ENCODE peak calls at places on chromosomes 1 and 21, in seven cellular contexts. T, F, E, I, J, Y and Q are unnamed samples. For H3K4me1, the result is how much of the 10 kb centered on the place peaks cover.

GRCh38 chr21:43975469-43976098 is 36.5 kb upstream of the TRAPPC10 start:
- DNase-seq in T (peak), F (peak), E (peak), I (peak), J (peak), Y (peak), Q (peak)

GRCh38 chr1:206816390-206817287 is 44.3 kb upstream of the IL10 start:
- DNase-seq in T (no peak), F (no peak), E (no peak), I (peak), J (no peak), Y (peak), Q (no peak)

GRCh38 chr1:157978547-157979403 is 14.7 kb upstream of the KIRREL1 start:
- DNase-seq in T (no peak), F (no peak), E (no peak), I (no peak), J (no peak), Y (no peak), Q (no peak)

GRCh38 chr1:220810963-220811362 is 24.2 kb downstream of the MTARC1 start:
- DNase-seq in T (no peak), F (no peak), E (no peak), I (no peak), J (no peak), Y (no peak), Q (no peak)

GRCh38 chr1:157849229-157849875 is 7.7 kb upstream of the CD5L start:
- DNase-seq in T (no peak), F (no peak), E (no peak), I (no peak), J (no peak), Y (no peak), Q (no peak)

GRCh38 chr1:197733324-197733723 is 42.0 kb downstream of the DENND1B start:
- DNase-seq in T (no peak), F (no peak), E (no peak), I (no peak), J (no peak), Y (no peak), Q (no peak)

GRCh38 chr1:101587749-101588148 is 350.9 kb downstream of the S1PR1 start:
- DNase-seq in T (no peak), F (no peak), E (peak), I (no peak), J (peak), Y (no peak), Q (no peak)

GRCh38 chr1:226637147-226637935 is 88.8 kb downstream of the STUM start:
- DNase-seq in T (no peak), F (no peak), E (peak), I (no peak), J (peak), Y (no peak), Q (no peak)

GRCh38 chr1:38564946-38565570 is 294.5 kb downstream of the RRAGC start:
- DNase-seq in T (no peak), F (no peak), E (peak), I (no peak), J (no peak), Y (no peak), Q (no peak)

GRCh38 chr1:237672748-237673147 is 218.0 kb downstream of the ZP4 start:
- DNase-seq in T (no peak), F (no peak), E (no peak), I (no peak), J (no peak), Y (no peak), Q (no peak)

GRCh38 chr1:156706647-156707008 is 1.2 kb upstream of the CRABP2 start:
- DNase-seq in T (peak), F (no peak), E (peak), I (no peak), J (peak), Y (no peak), Q (no peak)

GRCh38 chr1:231295938-231296337 is 41.7 kb downstream of the EXOC8 start:
- DNase-seq in T (no peak), F (no peak), E (peak), I (no peak), J (no peak), Y (no peak), Q (no peak)
- H3K4me1 ChIP-seq in T (under half), F (under half), E (under half), I (under half), J (under half), Y (under half), Q (under half)

GRCh38 chr1:172496678-172497077 is 36.3 kb upstream of the SUCO start:
- DNase-seq in T (no peak), F (no peak), E (no peak), I (no peak), J (no peak), Y (no peak), Q (no peak)

GRCh38 chr1:172500207-172500606 is 32.7 kb upstream of the SUCO start:
- DNase-seq in T (no peak), F (no peak), E (no peak), I (no peak), J (no peak), Y (no peak), Q (no peak)

GRCh38 chr1:172498858-172499257 is 34.1 kb upstream of the SUCO start:
- DNase-seq in T (no peak), F (no peak), E (no peak), I (no peak), J (no peak), Y (no peak), Q (no peak)

GRCh38 chr1:172497230-172497629 is 35.7 kb upstream of the SUCO start:
- DNase-seq in T (no peak), F (no peak), E (no peak), I (no peak), J (no peak), Y (no peak), Q (no peak)

GRCh38 chr1:172499636-172500141 is 33.3 kb upstream of the SUCO start:
- DNase-seq in T (no peak), F (no peak), E (no peak), I (no peak), J (no peak), Y (no peak), Q (peak)
- H3K27ac ChIP-seq in T (no peak), F (no peak), E (no peak), I (no peak), J (no peak), Y (no peak), Q (no peak)

GRCh38 chr1:87227651-87228050 is 101.0 kb upstream of the LMO4 start:
- DNase-seq in T (no peak), F (no peak), E (no peak), I (no peak), J (no peak), Y (no peak), Q (no peak)

GRCh38 chr1:87221008-87221407 is 107.7 kb upstream of the LMO4 start:
- DNase-seq in T (no peak), F (no peak), E (no peak), I (no peak), J (no peak), Y (no peak), Q (no peak)

GRCh38 chr1:87219626-87220025 is 109.1 kb upstream of the LMO4 start:
- DNase-seq in T (no peak), F (no peak), E (no peak), I (no peak), J (no peak), Y (no peak), Q (no peak)

GRCh38 chr1:87226341-87226760 is 102.3 kb upstream of the LMO4 start:
- DNase-seq in T (no peak), F (no peak), E (peak), I (no peak), J (peak), Y (no peak), Q (peak)

DNA sequence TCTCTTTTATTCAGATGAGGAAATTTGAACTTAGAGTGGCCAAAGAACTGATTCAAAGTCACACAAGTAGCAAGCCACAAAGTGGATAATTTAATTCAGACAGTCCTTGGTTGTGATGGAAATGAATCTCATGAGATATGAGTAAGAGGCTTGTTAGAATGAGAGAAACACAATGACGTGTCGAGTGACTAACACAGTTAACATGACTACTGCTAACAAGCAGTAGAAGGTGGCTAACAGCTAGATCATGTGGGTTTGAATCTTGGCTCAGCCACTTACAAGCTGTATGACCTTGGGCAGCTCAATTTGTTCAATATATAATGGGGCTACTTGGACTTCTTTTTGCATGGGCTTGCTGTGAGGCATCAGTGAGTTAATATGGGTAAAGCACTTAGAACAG is 104.5 kb upstream of the LMO4 start:
- DNase-seq in T (no peak), F (no peak), E (no peak), I (no peak), J (no peak), Y (no peak), Q (no peak)
- H3K4me1 ChIP-seq in T (under half), F (under half), E (under half), I (under half), J (under half), Y (under half), Q (under half)

GRCh38 chr1:33764149-33764548 is 99.7 kb upstream of the HMGB4 start:
- DNase-seq in T (no peak), F (no peak), E (no peak), I (no peak), J (no peak), Y (no peak), Q (no peak)

GRCh38 chr1:33758698-33759097 is 105.2 kb upstream of the HMGB4 start:
- DNase-seq in T (no peak), F (no peak), E (no peak), I (no peak), J (peak), Y (no peak), Q (no peak)

GRCh38 chr1:33763406-33763805 is 100.5 kb upstream of the HMGB4 start:
- DNase-seq in T (no peak), F (no peak), E (no peak), I (no peak), J (no peak), Y (no peak), Q (no peak)

GRCh38 chr1:33762962-33763361 is 100.9 kb upstream of the HMGB4 start:
- DNase-seq in T (no peak), F (no peak), E (no peak), I (no peak), J (no peak), Y (no peak), Q (no peak)

DNA sequence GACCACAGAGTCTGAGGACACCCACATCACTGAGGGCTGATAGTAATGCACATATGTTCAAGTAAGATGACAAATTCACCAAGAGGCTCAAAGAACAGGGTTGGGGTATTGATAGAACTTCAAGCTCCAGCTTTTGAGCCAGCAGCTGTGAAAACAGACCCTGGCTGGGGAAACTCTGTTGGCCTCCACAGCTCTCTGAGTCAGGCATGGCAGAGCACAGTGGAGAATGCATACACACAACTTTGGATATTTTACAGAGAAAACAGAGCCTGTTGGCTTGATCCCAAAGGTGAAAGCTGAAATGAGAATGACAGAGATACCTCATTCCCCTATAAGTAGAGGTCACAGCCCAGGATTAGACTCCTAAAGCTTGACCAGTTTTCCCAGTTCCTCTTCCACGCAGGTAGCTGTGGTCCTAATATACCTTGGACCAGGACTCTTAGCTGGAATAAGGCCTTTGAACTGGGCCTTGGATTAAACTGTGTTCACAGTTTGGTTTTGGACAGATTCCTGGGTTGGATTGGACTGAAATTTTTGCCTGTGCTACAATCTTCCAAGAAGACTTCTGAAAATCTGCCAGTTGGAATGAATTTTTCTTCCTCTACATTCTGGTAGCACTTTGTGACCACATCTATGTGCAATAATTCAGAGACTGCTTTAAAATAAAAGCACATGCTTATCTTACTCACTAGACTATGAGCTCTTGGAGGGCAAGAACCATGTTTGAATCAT is 101.6 kb upstream of the HMGB4 start:
- DNase-seq in T (no peak), F (no peak), E (no peak), I (no peak), J (no peak), Y (no peak), Q (no peak)
- H3K27ac ChIP-seq in T (no peak), F (no peak), E (no peak), I (no peak), J (no peak), Y (no peak), Q (no peak)

GRCh38 chr1:6495041-6495441 is 3.6 kb upstream of the PLEKHG5 start:
- DNase-seq in T (peak), F (no peak), E (no peak), I (no peak), J (peak), Y (no peak), Q (no peak)
- H3K4me1 ChIP-seq in T (under half), F (under half), E (under half), I (under half), J (under half), Y (under half), Q (under half)

GRCh38 chr1:172219966-172220365 is 200.5 kb upstream of the C1orf105 start:
- DNase-seq in T (no peak), F (no peak), E (no peak), I (no peak), J (no peak), Y (no peak), Q (no peak)
- H3K27ac ChIP-seq in T (no peak), F (no peak), E (no peak), I (no peak), J (no peak), Y (no peak), Q (no peak)

GRCh38 chr1:43036932-43037331 is 78.3 kb upstream of the SLC2A1 start:
- DNase-seq in T (no peak), F (no peak), E (no peak), I (no peak), J (no peak), Y (no peak), Q (no peak)
- H3K4me1 ChIP-seq in T (under half), F (under half), E (under half), I (under half), J (under half), Y (under half), Q (under half)

DNA sequence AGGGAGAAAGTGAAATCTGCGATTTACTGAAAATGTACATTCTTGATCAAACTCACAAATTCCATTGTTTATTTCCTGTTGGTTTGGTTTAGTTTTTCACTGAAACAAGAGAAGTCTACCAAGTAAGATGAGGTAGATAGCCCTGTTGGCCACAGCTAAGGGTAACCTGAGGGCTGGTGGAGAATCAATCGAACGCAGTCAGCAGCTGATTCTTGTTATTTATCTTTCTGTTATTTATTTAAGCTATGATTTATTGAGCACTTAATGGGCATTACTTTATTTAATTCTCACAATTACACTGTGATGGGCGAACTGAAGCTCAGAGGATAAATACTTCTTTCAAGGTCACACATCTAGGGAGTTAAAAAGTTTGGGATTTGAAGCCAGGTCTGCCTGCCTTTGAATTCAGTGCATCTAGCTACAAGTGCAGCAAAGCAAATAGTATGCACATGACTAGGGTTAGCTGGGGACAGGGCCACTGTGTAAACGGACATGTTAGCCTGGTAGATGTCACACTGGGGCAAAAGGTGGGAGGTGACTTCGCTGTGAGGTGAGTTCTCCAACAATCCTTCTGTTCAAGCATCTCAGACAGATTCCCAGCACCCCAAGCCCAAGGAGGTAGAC is 106.5 kb upstream of the GADD45A start:
- DNase-seq in T (no peak), F (no peak), E (no peak), I (no peak), J (no peak), Y (no peak), Q (no peak)
- H3K27ac ChIP-seq in T (no peak), F (no peak), E (no peak), I (no peak), J (no peak), Y (no peak), Q (no peak)

DNA sequence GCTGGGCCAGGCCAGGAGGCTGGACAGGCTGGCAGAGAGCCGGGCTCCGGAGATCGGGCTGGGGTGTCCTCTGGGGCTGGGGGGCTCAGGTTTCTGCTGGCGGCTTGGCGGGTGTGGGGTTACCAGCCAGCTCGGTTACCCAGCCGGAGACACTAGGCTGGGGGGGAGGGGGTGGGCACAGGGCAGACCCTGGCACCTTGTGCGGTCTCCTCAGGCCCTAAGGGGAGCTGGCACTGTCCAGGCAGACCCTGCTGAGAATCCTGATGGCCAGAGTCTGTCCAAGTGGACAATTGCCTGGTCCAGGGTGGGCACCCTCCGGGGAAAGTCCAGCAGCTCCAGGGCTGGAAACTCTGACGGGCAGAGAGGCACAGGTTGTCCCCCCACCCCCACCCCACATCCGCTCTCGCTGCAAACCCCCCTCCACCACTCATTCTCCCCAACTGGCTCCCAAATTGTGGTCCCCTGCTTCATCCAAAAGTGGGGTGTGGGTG is 6.7 kb downstream of the ZBTB7B start:
- DNase-seq in T (no peak), F (no peak), E (no peak), I (no peak), J (peak), Y (peak), Q (no peak)
- H3K4me1 ChIP-seq in T (under half), F (half or more), E (half or more), I (half or more), J (under half), Y (half or more), Q (under half)

DNA sequence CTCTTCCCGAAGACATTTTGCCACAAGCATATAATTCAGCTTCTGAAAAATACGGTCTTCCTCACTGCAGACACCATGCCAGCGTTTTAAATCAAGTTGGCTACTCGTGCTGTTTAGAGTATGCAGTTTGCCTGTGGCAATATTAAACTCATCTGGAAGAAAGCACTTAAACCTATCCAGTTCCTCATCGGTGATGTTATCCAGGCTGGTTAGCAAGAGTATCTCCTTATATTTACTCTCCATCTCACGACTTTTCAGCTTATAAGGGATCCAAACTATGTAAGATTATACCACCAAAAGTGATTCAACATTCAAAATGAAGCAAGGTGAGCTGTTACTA is 9.7 kb upstream of the IFI16 start:
- DNase-seq in T (no peak), F (no peak), E (no peak), I (no peak), J (no peak), Y (no peak), Q (no peak)
- H3K27ac ChIP-seq in T (no peak), F (no peak), E (peak), I (no peak), J (peak), Y (no peak), Q (peak)